ENCODE peak calls at places on chromosomes 16 and 17, in four cellular contexts. I is tibial artery; H is CD8-positive, alpha-beta T cell; A is CD4-positive, alpha-beta T cell. D is an unnamed sample.

GRCh38 chr17:58621174-58621573 is 70.7 kb downstream of the TEX14 start:
- DNase-seq in A (no peak), H (no peak), I (no peak), D (no peak)

GRCh38 chr17:71917715-71918114 is 203.1 kb upstream of the SOX9 start:
- DNase-seq in A (no peak), I (no peak), H (no peak), D (no peak)

GRCh38 chr16:86681440-86681838 is 103.1 kb downstream of the FOXL1 start:
- DNase-seq in I (peak; percentile 69), A (no peak), H (no peak), D (no peak)

GRCh38 chr17:50344712-50345380 is 1.1 kb upstream of the XYLT2 start:
- DNase-seq in H (no peak), A (no peak), I (no peak), D (no peak)

GRCh38 chr17:33980193-33980592 is 274.9 kb upstream of the CCL2 start:
- DNase-seq in H (no peak), I (no peak), A (no peak), D (no peak)

GRCh38 chr16:54242199-54242598 is 44.4 kb downstream of the IRX3 start:
- DNase-seq in I (no peak), A (no peak), H (no peak), D (peak; percentile 23)

GRCh38 chr17:44108440-44109311 is 14.8 kb downstream of the HDAC5 start:
- DNase-seq in I (peak; percentile 94), H (no peak), A (no peak), D (peak; percentile 94)

GRCh38 chr16:27446721-27447120 is 44.7 kb downstream of the IL21R start:
- DNase-seq in A (peak; percentile 74), I (no peak), H (peak; percentile 86), D (no peak)

GRCh38 chr17:57629470-57629869 is 115.6 kb downstream of the CCDC182 start:
- DNase-seq in H (no peak), A (no peak), I (no peak), D (no peak)

GRCh38 chr17:8145811-8146210 is 6.4 kb downstream of the PER1 start:
- DNase-seq in H (no peak), I (no peak), A (no peak), D (no peak)

GRCh38 chr16:88503771-88504488 is 50.9 kb downstream of the ZFPM1 start:
- DNase-seq in I (no peak), A (no peak), H (no peak), D (no peak)

GRCh38 chr17:41519501-41520224 is 973 bp upstream of the KRT15 start:
- DNase-seq in I (no peak), A (no peak), H (no peak), D (no peak)

GRCh38 chr17:8046929-8047768 is 8.3 kb downstream of the ALOX15B start:
- DNase-seq in A (no peak), I (no peak), H (no peak), D (no peak)